ENCODE peak calls at places on chromosomes 2 and 18, in seven cellular contexts. I is activated CD4-positive, alpha-beta T cell treated with anti-CD3 and anti-CD28 coated beads for 24 hours; N is GM04504; T is hepatocyte; Z is SIG-M5; F is right atrium auricular region; C is Right ventricle myocardium superior. B is an unnamed sample.

GRCh38 chr2:151900261-151900660 is 72.0 kb upstream of the ARL5A start:
- DNase-seq in I (no peak), N (no peak), Z (no peak), F (no peak), T (no peak), C (no peak), B (no peak)

GRCh38 chr2:171279983-171280790 is 119.5 kb upstream of the TLK1 start:
- DNase-seq in I (no peak), F (no peak), T (no peak), Z (no peak), N (no peak), C (no peak), B (no peak)

GRCh38 chr2:241496904-241497877 is 11.2 kb downstream of the STK25 start:
- DNase-seq in N (no peak), I (no peak), C (no peak), T (no peak), Z (no peak), F (no peak), B (peak; percentile 59)

GRCh38 chr2:102585704-102586404 is 33.5 kb upstream of the SLC9A2 start:
- DNase-seq in I (no peak), N (no peak), F (no peak), Z (no peak), T (peak; percentile 58), C (no peak), B (peak; percentile 5)

GRCh38 chr2:147224070-147224469 is 620.8 kb upstream of the ACVR2A start:
- DNase-seq in C (no peak), Z (no peak), N (no peak), T (no peak), I (no peak), F (no peak), B (no peak)

GRCh38 chr2:36530178-36530982 is 67.6 kb downstream of the FEZ2 start:
- DNase-seq in N (peak; percentile 20), T (no peak), I (no peak), F (no peak), C (no peak), Z (no peak), B (no peak)

GRCh38 chr18:73688851-73689659 is 458.6 kb downstream of the FBXO15 start:
- DNase-seq in C (no peak), T (no peak), Z (no peak), N (peak; percentile 50), I (no peak), F (no peak), B (no peak)

GRCh38 chr2:8851811-8852560 is 14.6 kb upstream of the KIDINS220 start:
- DNase-seq in N (no peak), C (no peak), I (no peak), T (peak; percentile 40), Z (no peak), F (no peak), B (no peak)

GRCh38 chr2:231455222-231455621 is 9.1 kb downstream of the NCL start:
- DNase-seq in F (no peak), C (no peak), N (no peak), T (no peak), Z (no peak), I (no peak), B (no peak)

GRCh38 chr2:58984731-58985130 is 743.6 kb upstream of the FANCL start:
- DNase-seq in F (no peak), I (no peak), N (no peak), T (no peak), C (no peak), Z (no peak), B (no peak)

GRCh38 chr2:42211291-42211690 is 42.1 kb downstream of the EML4 start:
- DNase-seq in Z (no peak), T (no peak), C (no peak), I (no peak), N (no peak), F (no peak), B (no peak)

GRCh38 chr2:236512902-236513433 is 56.7 kb upstream of the ACKR3 start:
- DNase-seq in F (peak; percentile 83), I (peak; percentile 41), C (peak; percentile 79), T (peak; percentile 71), N (peak; percentile 6), Z (no peak), B (peak; percentile 82)

GRCh38 chr18:12312936-12313335 is 4.9 kb downstream of the TUBB6 start:
- DNase-seq in N (no peak), I (no peak), T (no peak), C (no peak), F (no peak), Z (no peak), B (no peak)

GRCh38 chr2:182446087-182446486 is 19.3 kb upstream of the PDE1A start:
- DNase-seq in F (no peak), I (no peak), C (no peak), Z (no peak), N (no peak), T (no peak), B (no peak)

GRCh38 chr2:229909090-229909489 is 12.7 kb downstream of the TRIP12 start:
- DNase-seq in T (no peak), I (no peak), Z (no peak), F (no peak), N (no peak), C (no peak), B (no peak)

GRCh38 chr18:9124824-9125223 is 11.8 kb upstream of the ANKRD12 start:
- DNase-seq in T (no peak), I (no peak), F (no peak), N (no peak), C (no peak), Z (no peak), B (no peak)

GRCh38 chr18:6219116-6219717 is 195.5 kb downstream of the L3MBTL4 start:
- DNase-seq in T (peak; percentile 80), F (no peak), C (peak; percentile 44), I (no peak), Z (no peak), N (peak; percentile 1), B (peak; percentile 35)

GRCh38 chr2:237150186-237150585 is 64.5 kb downstream of the COPS8 start:
- DNase-seq in F (no peak), I (no peak), Z (no peak), N (no peak), C (no peak), T (no peak), B (no peak)

GRCh38 chr2:136399667-136400316 is 281.8 kb upstream of the CXCR4 start:
- DNase-seq in C (no peak), T (no peak), N (no peak), I (no peak), Z (no peak), F (no peak), B (no peak)

GRCh38 chr2:223084873-223085272 is 32.9 kb downstream of the KCNE4 start:
- DNase-seq in C (no peak), T (no peak), F (no peak), I (no peak), Z (no peak), N (no peak), B (no peak)

GRCh38 chr2:121727950-121728349 is 8.7 kb downstream of the NIFK start:
- DNase-seq in C (no peak), Z (no peak), N (no peak), F (no peak), I (no peak), T (no peak), B (no peak)

GRCh38 chr2:158624071-158624470 is 167.3 kb downstream of the PKP4 start:
- DNase-seq in I (no peak), F (no peak), N (no peak), T (no peak), C (no peak), Z (no peak), B (no peak)

GRCh38 chr2:131052741-131053263 is 40.5 kb downstream of the FAM168B start:
- DNase-seq in N (no peak), F (no peak), C (no peak), T (no peak), Z (no peak), I (no peak), B (no peak)

GRCh38 chr2:231321556-231322334 is 73.8 kb upstream of the B3GNT7 start:
- DNase-seq in Z (peak; percentile 96), T (no peak), N (no peak), C (peak; percentile 80), F (no peak), I (no peak), B (peak; percentile 84)

GRCh38 chr2:80026040-80026729 is 278.4 kb downstream of the LRRTM1 start:
- DNase-seq in N (no peak), I (no peak), T (no peak), F (no peak), Z (no peak), C (no peak), B (no peak)

GRCh38 chr18:69469444-69469919 is 68.8 kb downstream of the DOK6 start:
- DNase-seq in T (no peak), N (no peak), I (peak; percentile 29), F (no peak), Z (no peak), C (peak; percentile 32), B (no peak)

GRCh38 chr2:203893386-203893785 is 25.8 kb downstream of the CTLA4 start:
- DNase-seq in F (no peak), T (no peak), I (no peak), Z (no peak), C (peak; percentile 77), N (no peak), B (peak; percentile 80)

GRCh38 chr2:145751634-145752033 is 1231.7 kb upstream of the ZEB2 start:
- DNase-seq in F (no peak), T (no peak), C (no peak), N (no peak), Z (peak; percentile 89), I (no peak), B (no peak)

GRCh38 chr2:172200495-172201085 is 97.9 kb upstream of the DLX2 start:
- DNase-seq in F (no peak), T (no peak), C (no peak), N (no peak), I (peak; percentile 31), Z (no peak), B (no peak)

GRCh38 chr18:80147037-80147417 is 38.0 kb downstream of the ADNP2 start:
- DNase-seq in N (no peak), T (no peak), I (no peak), C (no peak), F (no peak), Z (no peak), B (no peak)

GRCh38 chr2:20221169-20221938 is 3.6 kb downstream of the SDC1 start:
- DNase-seq in N (peak; percentile 52), Z (no peak), I (no peak), F (no peak), C (no peak), T (no peak), B (no peak)

GRCh38 chr18:58168986-58169385 is 125.0 kb downstream of the NEDD4L start:
- DNase-seq in I (no peak), T (no peak), C (no peak), N (no peak), Z (no peak), F (peak; percentile 46), B (no peak)

GRCh38 chr18:48528861-48529260 is 10.0 kb upstream of the CTIF start:
- DNase-seq in I (no peak), Z (no peak), T (no peak), C (no peak), N (no peak), F (no peak), B (no peak)

GRCh38 chr18:48786621-48787522 is 163.9 kb downstream of the SMAD7 start:
- DNase-seq in Z (no peak), T (no peak), C (peak; percentile 34), N (no peak), I (no peak), F (no peak), B (no peak)

GRCh38 chr18:57806891-57807280 is 3.8 kb upstream of the ATP8B1 start:
- DNase-seq in F (peak; percentile 71), N (peak; percentile 75), T (no peak), Z (no peak), C (no peak), I (no peak), B (no peak)